ENCODE peak calls at places on chromosomes 11 and 22, in nine cellular contexts. Y is tibial nerve, U is GM12878, T is ovary, L is HepG2, E is right lobe of liver, D is uterus, Q is transverse colon, R is heart left ventricle. P is an unnamed sample.

GRCh38 chr11:82750643-82751139 is 17.0 kb upstream of the FAM181B start:
- DNase-seq in Y (no peak), U (no peak), T (no peak), L (no peak), E (no peak), D (no peak), Q (no peak), R (no peak), P (no peak)

GRCh38 chr22:44307509-44308169 is 5.1 kb downstream of the SHISAL1 start:
- DNase-seq in Y (peak), U (no peak), T (peak), L (no peak), E (no peak), D (peak), Q (no peak), R (peak), P (no peak)

GRCh38 chr11:124329787-124330478 is 9.9 kb upstream of the OR8D2 start:
- DNase-seq in Y (no peak), U (peak), T (no peak), L (no peak), E (no peak), D (no peak), Q (no peak), R (no peak), P (no peak)

GRCh38 chr22:37792494-37792893 is 15.2 kb upstream of the GCAT start:
- DNase-seq in Y (no peak), U (no peak), T (no peak), L (no peak), E (no peak), D (no peak), Q (no peak), R (no peak), P (no peak)

GRCh38 chr11:63897459-63898156 is 19.4 kb downstream of the RCOR2 start:
- DNase-seq in Y (no peak), U (no peak), T (no peak), L (no peak), E (no peak), D (no peak), Q (no peak), R (no peak), P (no peak)

GRCh38 chr11:87224486-87224885 is 186.8 kb downstream of the TMEM135 start:
- DNase-seq in Y (no peak), U (no peak), T (no peak), L (no peak), E (no peak), D (no peak), Q (no peak), R (no peak), P (no peak)

GRCh38 chr22:38014083-38014482 is 29.7 kb upstream of the SOX10 start:
- DNase-seq in Y (no peak), U (no peak), T (no peak), L (no peak), E (no peak), D (no peak), Q (no peak), R (no peak), P (no peak)

GRCh38 chr11:72673943-72674828 is at the start of gene PDE2A:
- DNase-seq in Y (no peak), U (no peak), T (no peak), L (no peak), E (no peak), D (no peak), Q (no peak), R (no peak), P (no peak)

GRCh38 chr11:44112083-44112865 is 16.8 kb downstream of the EXT2 start:
- DNase-seq in Y (no peak), U (no peak), T (no peak), L (no peak), E (no peak), D (peak), Q (no peak), R (peak), P (no peak)

GRCh38 chr11:57917632-57918031 is 106.0 kb upstream of the OR9Q1 start:
- DNase-seq in Y (no peak), U (no peak), T (no peak), L (no peak), E (no peak), D (no peak), Q (no peak), R (no peak), P (no peak)

GRCh38 chr11:68040121-68040956 is 1.5 kb downstream of the TCIRG1 start:
- DNase-seq in Y (peak), U (peak), T (peak), L (peak), E (peak), D (peak), Q (peak), R (peak), P (no peak)

GRCh38 chr11:44146931-44147330 is 51.5 kb downstream of the EXT2 start:
- DNase-seq in Y (no peak), U (no peak), T (no peak), L (no peak), E (no peak), D (no peak), Q (no peak), R (no peak), P (no peak)

GRCh38 chr11:95922536-95923440 is 1.1 kb downstream of the MTMR2 start:
- DNase-seq in Y (no peak), U (no peak), T (no peak), L (no peak), E (no peak), D (no peak), Q (no peak), R (no peak), P (no peak)

DNA sequence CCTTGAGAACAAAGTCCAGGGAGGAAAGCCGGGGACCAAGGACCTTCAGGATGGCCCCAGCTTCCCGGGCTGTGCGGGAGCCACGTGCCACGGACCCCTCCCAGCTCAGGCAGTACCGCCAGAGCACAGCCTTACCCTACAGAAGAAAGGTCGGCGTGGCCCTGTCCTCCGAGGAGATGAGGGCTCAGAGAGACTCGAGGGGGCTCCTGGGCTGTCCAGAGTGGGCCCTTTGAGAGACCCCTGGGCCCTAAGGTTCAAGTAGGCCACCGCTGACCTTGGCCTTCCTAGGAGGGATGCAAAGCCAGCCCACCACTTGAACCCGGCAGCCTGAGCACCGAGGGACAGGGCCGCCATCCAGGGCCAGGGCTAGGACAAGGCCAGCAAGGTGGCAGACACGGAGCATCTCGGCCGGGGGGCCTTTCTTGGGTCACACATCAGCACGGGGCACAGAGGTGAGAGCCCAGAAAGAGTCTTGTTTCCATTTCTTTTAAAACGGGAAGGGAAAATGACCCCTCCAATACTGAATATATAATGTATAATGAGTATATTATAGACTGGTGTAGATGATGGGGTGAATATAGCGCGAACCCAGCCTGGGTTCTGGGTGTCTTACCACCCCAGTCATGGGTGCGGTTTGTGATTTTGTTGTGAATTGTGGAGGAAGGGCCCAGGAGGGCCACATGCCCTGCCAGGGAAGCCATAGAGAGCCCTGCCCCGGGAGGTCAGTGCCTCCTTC is 34.4 kb upstream of the PPARA start:
- DNase-seq in Y (no peak), U (no peak), T (peak), L (no peak), E (no peak), D (peak), Q (no peak), R (no peak), P (no peak)
- TF ChIP-seq CTCF in Y (no peak), U (no peak), T (no peak), L (no peak), E (no peak), D (no peak), Q (no peak), R (no peak), P (no peak)

DNA sequence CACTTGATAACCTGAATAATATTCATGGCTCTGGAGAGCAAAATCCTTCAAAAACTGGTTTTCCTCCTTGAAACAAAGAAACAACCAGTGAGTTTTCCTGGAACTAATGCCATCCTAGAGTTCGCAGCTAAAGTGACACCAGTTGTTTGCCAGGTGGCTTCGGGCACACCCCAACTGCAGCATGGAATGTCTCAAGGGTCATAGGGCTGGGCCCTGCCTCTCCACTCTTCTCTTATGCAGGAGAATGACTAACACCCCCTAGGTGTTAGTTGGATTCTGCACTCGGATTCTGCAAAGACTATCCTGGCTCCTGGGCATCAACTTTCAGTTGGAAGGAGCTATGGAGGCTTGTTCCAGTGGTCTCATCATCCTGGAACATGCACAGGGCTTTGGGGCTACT is 98.8 kb downstream of the KIRREL3 start:
- DNase-seq in Y (no peak), U (no peak), T (no peak), L (no peak), E (no peak), D (no peak), Q (no peak), R (no peak), P (no peak)
- TF ChIP-seq POLR2A in Y (no peak), U (no peak), T (no peak), L (no peak), E (no peak), D (no peak), Q (no peak), R (no peak), P (no peak)

GRCh38 chr22:24146190-24146616 is 35.1 kb upstream of the SUSD2 start:
- DNase-seq in Y (peak), U (no peak), T (peak), L (peak), E (no peak), D (peak), Q (peak), R (peak), P (no peak)
- H3K4me3 ChIP-seq in Y (no peak), U (no peak), T (no peak), L (no peak), E (no peak), D (no peak), Q (no peak), R (no peak), P (no peak)

GRCh38 chr11:117468888-117469287 is 141.2 kb downstream of the CEP164 start:
- DNase-seq in Y (no peak), U (no peak), T (no peak), L (no peak), E (no peak), D (no peak), Q (no peak), R (no peak), P (no peak)
- TF ChIP-seq CTCF in Y (no peak), U (peak), T (no peak), L (no peak), E (no peak), D (no peak), Q (no peak), R (no peak), P (no peak)

GRCh38 chr11:34916014-34916809 is at the start of the genes APIP and PDHX:
- DNase-seq in Y (peak), U (peak), T (peak), L (peak), E (peak), D (peak), Q (peak), R (peak), P (peak)
- TF ChIP-seq POLR2A in Y (peak), U (peak), T (peak), L (peak), E (peak), D (peak), Q (peak), R (peak), P (no peak)

P was measured in lower leg skin.